ENCODE peak calls at places on chromosomes 6 and 20, in nine cellular contexts. F is CD4-positive, CD25-positive, alpha-beta regulatory T cell; A is breast epithelium; L is A172; O is naive thymus-derived CD8-positive, alpha-beta T cell; R is activated CD4-positive, alpha-beta T cell treated with anti-CD3 and anti-CD28 coated beads for 4 hours; U is A549; W is RWPE1; K is Caco-2. J is an unnamed sample.

GRCh38 chr20:1711826-1712601 is 54.4 kb upstream of the SIRPG start:
- DNase-seq in K (no peak), U (no peak), F (no peak), L (no peak), O (no peak), A (no peak), R (no peak), W (no peak), J (no peak)

GRCh38 chr6:148239777-148240462 is 102.7 kb upstream of the SASH1 start:
- DNase-seq in O (no peak), A (no peak), W (no peak), U (no peak), K (no peak), R (no peak), L (no peak), F (no peak), J (no peak)

GRCh38 chr6:160534050-160534696 is 129.9 kb downstream of the LPA start:
- DNase-seq in O (peak), R (peak), A (peak), L (peak), F (peak), K (peak), U (peak), W (peak), J (no peak)

GRCh38 chr20:49104365-49104648 is 58.2 kb downstream of the CSE1L start:
- DNase-seq in R (no peak), L (no peak), F (no peak), K (peak), O (no peak), A (no peak), U (no peak), W (no peak), J (no peak)

GRCh38 chr20:3071266-3071609 is 182 bp upstream of the OXT start:
- DNase-seq in L (no peak), K (no peak), F (no peak), W (no peak), O (no peak), A (no peak), R (no peak), U (no peak), J (no peak)

GRCh38 chr20:34045294-34045693 is 51.6 kb downstream of the RALY start:
- DNase-seq in A (no peak), U (no peak), R (no peak), K (no peak), L (no peak), W (no peak), O (no peak), F (no peak), J (peak)

GRCh38 chr6:43790031-43790430 is 20.0 kb downstream of the VEGFA start:
- DNase-seq in O (no peak), W (no peak), A (no peak), R (no peak), U (no peak), F (no peak), L (no peak), K (no peak), J (no peak)

GRCh38 chr20:19785173-19785799 is 27.2 kb downstream of the RIN2 start:
- DNase-seq in L (no peak), R (no peak), F (no peak), K (no peak), A (no peak), U (peak), O (no peak), W (no peak), J (peak)

GRCh38 chr6:19472168-19472567 is 365.0 kb upstream of the ID4 start:
- DNase-seq in A (no peak), O (no peak), K (no peak), R (no peak), L (peak), U (peak), F (no peak), W (peak), J (peak)

GRCh38 chr20:23680151-23680550 is 8.7 kb downstream of the CST4 start:
- DNase-seq in L (no peak), W (no peak), K (no peak), F (no peak), A (no peak), O (no peak), R (no peak), U (no peak), J (no peak)

GRCh38 chr20:30811896-30812671 is 445.4 kb upstream of the DEFB115 start:
- DNase-seq in K (no peak), U (no peak), R (no peak), L (peak), A (no peak), W (no peak), O (no peak), F (no peak), J (no peak)

GRCh38 chr20:20070871-20071726 is 18.8 kb downstream of the CFAP61 start:
- DNase-seq in F (no peak), A (no peak), K (peak), U (no peak), W (no peak), L (no peak), R (no peak), O (no peak), J (no peak)

GRCh38 chr6:40265615-40266014 is 321.5 kb downstream of the LRFN2 start:
- DNase-seq in L (no peak), A (no peak), O (no peak), W (no peak), F (no peak), R (no peak), U (no peak), K (no peak), J (no peak)

GRCh38 chr6:152271681-152272464 is 365.3 kb downstream of the SYNE1 start:
- DNase-seq in K (no peak), L (peak), A (no peak), W (peak), O (no peak), U (no peak), R (no peak), F (no peak), J (peak)

GRCh38 chr6:106097368-106098231 is 11.5 kb downstream of the PRDM1 start:
- DNase-seq in K (no peak), U (peak), L (no peak), R (peak), F (peak), O (peak), A (no peak), W (no peak), J (no peak)

GRCh38 chr20:4898282-4898681 is 103.0 kb downstream of the SLC23A2 start:
- DNase-seq in R (no peak), O (no peak), K (no peak), A (no peak), F (no peak), U (no peak), L (peak), W (peak), J (peak)

GRCh38 chr20:41032243-41032642 is 3.6 kb downstream of the TOP1 start:
- DNase-seq in O (no peak), R (no peak), U (no peak), W (no peak), L (no peak), A (no peak), K (no peak), F (no peak), J (no peak)